ENCODE peak calls at places on chromosomes 2 and 18, in seven cellular contexts. G, C, U, N, K, Z and L are unnamed samples.

GRCh38 chr2:11175293-11175795 is 20.1 kb downstream of the SLC66A3 start:
- DNase-seq in Z (no peak), N (no peak), K (no peak), G (no peak), C (no peak), U (no peak), L (no peak)

GRCh38 chr2:241272722-241273551 is 42.5 kb downstream of the HDLBP start:
- DNase-seq in U (no peak), Z (no peak), C (peak), N (peak), G (no peak), K (no peak), L (peak)

GRCh38 chr2:50492452-50492851 is 539.5 kb downstream of the NRXN1 start:
- DNase-seq in G (peak), U (peak), C (no peak), Z (peak), K (peak), N (peak), L (peak)

GRCh38 chr2:175004980-175005832 is at the start of gene CHN1:
- DNase-seq in K (peak), N (peak), C (peak), U (no peak), G (no peak), Z (peak), L (peak)

GRCh38 chr2:104929663-104930062 is 75.7 kb downstream of the POU3F3 start:
- DNase-seq in U (no peak), N (no peak), Z (no peak), G (no peak), C (no peak), K (no peak), L (no peak)

GRCh38 chr2:136122654-136123053 is 4.7 kb upstream of the CXCR4 start:
- DNase-seq in G (no peak), K (no peak), Z (no peak), C (no peak), N (no peak), U (no peak), L (no peak)

GRCh38 chr2:238498188-238498587 is 71.5 kb downstream of the ASB1 start:
- DNase-seq in G (no peak), K (no peak), U (no peak), N (no peak), Z (no peak), C (peak), L (no peak)

GRCh38 chr2:84247532-84247931 is 211.5 kb downstream of the SUCLG1 start:
- DNase-seq in C (no peak), Z (peak), K (no peak), G (no peak), N (no peak), U (no peak), L (no peak)

GRCh38 chr2:129004485-129004884 is 685.8 kb upstream of the HS6ST1 start:
- DNase-seq in N (no peak), Z (no peak), G (no peak), U (no peak), C (no peak), K (no peak), L (no peak)

GRCh38 chr2:240170354-240170735 is 29.9 kb upstream of the OTOS start:
- DNase-seq in K (no peak), C (no peak), N (no peak), U (no peak), G (no peak), Z (no peak), L (no peak)

GRCh38 chr2:28399946-28400345 is 7.3 kb downstream of the FOSL2 start:
- DNase-seq in U (no peak), G (no peak), K (no peak), Z (no peak), C (no peak), N (no peak), L (no peak)

GRCh38 chr2:134260726-134261125 is 6.9 kb downstream of the MGAT5 start:
- DNase-seq in Z (no peak), G (no peak), U (no peak), C (no peak), K (no peak), N (no peak), L (no peak)

GRCh38 chr2:20381457-20381856 is 30.8 kb upstream of the PUM2 start:
- DNase-seq in C (no peak), K (no peak), Z (peak), U (no peak), N (peak), G (no peak), L (peak)

GRCh38 chr18:62632788-62633455 is 82.4 kb upstream of the PHLPP1 start:
- DNase-seq in U (no peak), K (no peak), Z (peak), G (no peak), C (no peak), N (no peak), L (no peak)

GRCh38 chr2:141728886-141729285 is 401.9 kb downstream of the LRP1B start:
- DNase-seq in U (no peak), G (no peak), C (no peak), N (peak), K (no peak), Z (no peak), L (no peak)

GRCh38 chr2:8488001-8488738 is 193.7 kb upstream of the ID2 start:
- DNase-seq in Z (no peak), U (peak), G (no peak), N (no peak), C (no peak), K (no peak), L (no peak)

GRCh38 chr2:141195087-141195486 is 935.7 kb downstream of the LRP1B start:
- DNase-seq in N (no peak), Z (no peak), K (no peak), U (no peak), C (no peak), G (no peak), L (no peak)

GRCh38 chr2:148660999-148661398 is 16.4 kb downstream of the EPC2 start:
- DNase-seq in C (no peak), K (no peak), Z (no peak), G (no peak), N (no peak), U (no peak), L (no peak)

GRCh38 chr2:102508863-102509262 is 35.8 kb downstream of the SLC9A4 start:
- DNase-seq in U (no peak), Z (no peak), N (no peak), C (no peak), G (no peak), K (no peak), L (no peak)

GRCh38 chr2:127176371-127177311 is 43.5 kb downstream of the CYP27C1 start:
- DNase-seq in N (peak), C (no peak), U (no peak), G (no peak), Z (no peak), K (no peak), L (peak)

GRCh38 chr18:66210875-66211274 is 393.0 kb downstream of the CDH19 start:
- DNase-seq in G (no peak), U (no peak), N (no peak), Z (no peak), K (no peak), C (no peak), L (no peak)

GRCh38 chr2:82013641-82014040 is 1709.1 kb upstream of the LRRTM1 start:
- DNase-seq in K (no peak), U (no peak), C (peak), G (no peak), N (no peak), Z (no peak), L (no peak)

GRCh38 chr2:231348173-231348572 is 47.3 kb upstream of the B3GNT7 start:
- DNase-seq in Z (peak), N (no peak), G (no peak), C (no peak), K (no peak), U (no peak), L (no peak)

DNA sequence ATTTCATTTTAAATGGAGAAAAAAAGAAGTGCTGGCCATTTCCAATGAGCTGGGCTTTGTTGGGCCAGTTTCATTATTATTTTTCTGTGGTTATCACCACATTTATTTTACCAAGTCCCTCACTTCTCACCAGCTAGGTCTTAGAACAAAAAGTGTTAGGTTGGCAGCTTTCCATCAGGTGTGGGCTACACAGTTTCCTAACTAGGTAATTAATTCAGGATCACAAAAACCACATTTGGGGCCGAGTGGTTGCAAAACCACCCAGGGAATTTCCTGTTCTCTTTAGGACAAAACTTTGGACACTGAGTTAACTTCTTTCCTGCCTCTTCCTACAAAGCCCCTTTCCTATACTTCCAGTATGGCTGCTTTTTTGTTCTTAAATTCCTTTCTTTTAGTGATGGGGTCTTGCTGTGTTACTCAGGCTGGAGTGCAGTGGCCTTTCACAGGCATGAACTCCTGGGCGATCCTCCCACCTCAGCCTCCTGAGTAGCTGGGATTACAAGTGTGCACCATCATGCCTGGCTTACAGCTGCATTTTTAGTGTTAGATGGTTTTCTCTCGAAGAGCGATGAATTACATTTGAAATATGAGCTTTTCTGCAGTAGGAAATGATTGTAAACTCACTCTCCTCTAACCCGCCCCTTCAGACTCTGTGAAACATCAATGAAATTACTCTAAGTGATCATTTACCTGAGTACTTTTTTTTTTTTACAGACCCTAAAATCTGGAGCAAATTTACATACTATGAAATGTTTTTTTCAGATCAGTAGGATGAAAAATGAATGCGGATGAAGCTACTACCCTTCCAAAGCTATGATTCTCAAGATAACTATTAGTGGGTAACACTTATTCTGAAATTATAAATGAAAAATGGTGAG is 2.6 kb upstream of the ZFP36L2 start:
- DNase-seq in K (no peak), Z (no peak), C (no peak), U (no peak), N (no peak), G (no peak), L (no peak)
- TF ChIP-seq JUND in K (no peak), Z (no peak), C (no peak), U (no peak), N (no peak), G (no peak), L (no peak)

GRCh38 chr2:31525876-31526275 is 54.9 kb downstream of the SRD5A2 start:
- DNase-seq in Z (no peak), N (no peak), K (no peak), C (no peak), U (no peak), G (no peak), L (no peak)

GRCh38 chr2:31526946-31527345 is 53.8 kb downstream of the SRD5A2 start:
- DNase-seq in K (no peak), C (no peak), Z (no peak), N (no peak), G (no peak), U (no peak), L (no peak)

GRCh38 chr2:31524592-31524991 is 56.1 kb downstream of the SRD5A2 start:
- DNase-seq in N (no peak), C (no peak), Z (no peak), K (no peak), U (no peak), G (no peak), L (no peak)

GRCh38 chr2:31522742-31523141 is 58.0 kb downstream of the SRD5A2 start:
- DNase-seq in N (no peak), K (no peak), G (no peak), C (no peak), U (no peak), Z (no peak), L (no peak)

GRCh38 chr2:31523871-31524492 is 56.8 kb downstream of the SRD5A2 start:
- DNase-seq in N (peak), K (peak), Z (peak), C (peak), G (peak), U (no peak), L (peak)
- TF ChIP-seq JUND in N (no peak), K (no peak), Z (no peak), C (no peak), G (no peak), U (no peak), L (no peak)

GRCh38 chr2:85997016-85997970 is 108.4 kb downstream of the POLR1A start:
- DNase-seq in U (no peak), K (peak), G (no peak), C (no peak), N (no peak), Z (no peak), L (no peak)
- TF ChIP-seq JUND in U (no peak), K (no peak), G (no peak), C (no peak), N (no peak), Z (no peak), L (no peak)

GRCh38 chr18:47100214-47100831 is 50.0 kb downstream of the HDHD2 start:
- DNase-seq in U (no peak), C (peak), Z (peak), G (peak), K (peak), N (peak), L (peak)
- TF ChIP-seq JUND in U (no peak), C (no peak), Z (no peak), G (no peak), K (no peak), N (no peak), L (no peak)

DNA sequence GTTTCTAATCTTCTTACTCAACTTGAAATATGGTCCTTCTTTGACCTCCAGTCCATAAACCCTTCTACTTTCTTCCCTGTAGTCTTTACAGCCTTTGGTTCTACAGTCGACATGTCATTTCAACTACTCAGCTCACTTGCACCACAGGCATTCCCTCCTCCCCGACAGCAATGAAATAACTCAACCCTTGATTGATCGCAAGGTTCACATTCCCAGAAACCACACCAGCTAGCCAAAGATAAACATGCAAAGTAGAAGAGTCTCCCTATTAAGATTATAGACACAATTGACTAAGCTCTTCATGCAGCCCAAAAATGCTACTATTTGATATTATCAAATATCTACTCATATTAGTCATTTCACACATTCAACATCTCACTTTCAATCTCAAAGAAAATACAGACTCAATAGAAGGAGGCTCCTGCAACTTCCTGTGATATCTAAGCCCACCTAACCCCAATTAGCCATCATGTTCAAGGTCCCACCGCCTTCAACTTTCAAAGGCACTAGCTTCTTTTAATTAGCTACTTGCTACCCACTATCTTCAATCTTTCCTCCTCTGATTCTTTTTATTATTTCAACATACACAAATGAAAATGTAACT is 50.8 kb downstream of the RTTN start:
- DNase-seq in N (no peak), C (no peak), K (no peak), Z (no peak), U (no peak), G (no peak), L (no peak)
- TF ChIP-seq JUND in N (no peak), C (no peak), K (no peak), Z (no peak), U (no peak), G (no peak), L (no peak)